ENCODE peak calls at places on chromosomes 6 and 20, in eight cellular contexts. F, Z, S, X, A, P, O and W are unnamed samples.
A peak's percentile ranks its signal among the peaks of the same experiment; 100 is the strongest.

GRCh38 chr20:57659789-57660509 is 39.7 kb upstream of the ZBP1 start:
- DNase-seq in P (no peak), O (peak; percentile 21), A (no peak), F (no peak), X (no peak), S (no peak), Z (no peak), W (no peak)

GRCh38 chr20:58461104-58461503 is 54.1 kb downstream of the APCDD1L start:
- DNase-seq in P (no peak), X (no peak), F (no peak), O (no peak), A (no peak), S (no peak), Z (no peak), W (no peak)

GRCh38 chr6:98308564-98308963 is 525.8 kb upstream of the POU3F2 start:
- DNase-seq in O (no peak), Z (peak; percentile 16), P (no peak), F (no peak), X (no peak), S (no peak), A (no peak), W (no peak)

GRCh38 chr6:3631862-3632261 is 119.7 kb downstream of the PXDC1 start:
- DNase-seq in F (no peak), P (no peak), X (no peak), A (no peak), O (no peak), Z (peak; percentile 23), S (no peak), W (no peak)

GRCh38 chr6:120785459-120786086 is 548.7 kb downstream of the TBC1D32 start:
- DNase-seq in P (no peak), S (no peak), F (no peak), O (peak; percentile 4), A (no peak), Z (no peak), X (no peak), W (no peak)

GRCh38 chr6:137001287-137001976 is 43.3 kb downstream of the IL20RA start:
- DNase-seq in O (no peak), A (no peak), P (no peak), F (no peak), S (no peak), Z (peak; percentile 83), X (no peak), W (no peak)

GRCh38 chr6:147177286-147177685 is 26.9 kb upstream of the STXBP5 start:
- DNase-seq in P (no peak), S (no peak), O (no peak), Z (peak; percentile 28), F (peak; percentile 50), X (no peak), A (no peak), W (no peak)

GRCh38 chr20:1844723-1845523 is 50.3 kb upstream of the SIRPA start:
- DNase-seq in X (no peak), P (no peak), O (no peak), F (peak; percentile 44), A (peak; percentile 52), Z (no peak), S (peak; percentile 52), W (no peak)

GRCh38 chr20:51978081-51978501 is 175.8 kb upstream of the SALL4 start:
- DNase-seq in Z (peak; percentile 72), P (no peak), O (no peak), A (peak; percentile 86), F (no peak), S (no peak), X (no peak), W (no peak)

GRCh38 chr6:107820571-107821261 is 3.4 kb downstream of the SCML4 start:
- DNase-seq in X (no peak), P (no peak), O (no peak), Z (peak; percentile 42), A (peak; percentile 36), F (peak; percentile 33), S (peak; percentile 50), W (no peak)

GRCh38 chr6:2132416-2132815 is 113.0 kb downstream of the GMDS start:
- DNase-seq in S (no peak), Z (peak; percentile 45), F (peak; percentile 20), A (no peak), O (no peak), X (no peak), P (no peak), W (no peak)

GRCh38 chr20:58078741-58079522 is 149.5 kb downstream of the ANKRD60 start:
- DNase-seq in Z (peak; percentile 17), A (no peak), P (no peak), O (no peak), S (peak; percentile 80), F (peak; percentile 49), X (no peak), W (peak; percentile 61)

GRCh38 chr20:46688151-46689081 is 828 bp downstream of the TP53RK start:
- DNase-seq in F (peak; percentile 25), P (no peak), A (peak; percentile 13), X (no peak), O (no peak), Z (peak; percentile 71), S (peak; percentile 76), W (no peak)

GRCh38 chr6:83117802-83118201 is 50.3 kb downstream of the DOP1A start:
- DNase-seq in X (no peak), O (no peak), Z (no peak), A (no peak), S (no peak), P (no peak), F (no peak), W (no peak)

GRCh38 chr6:13413906-13414555 is 73.4 kb downstream of the GFOD1 start:
- DNase-seq in F (no peak), S (peak; percentile 47), X (no peak), P (no peak), A (no peak), Z (no peak), O (no peak), W (no peak)

GRCh38 chr6:158991017-158991723 is 8.8 kb downstream of the RSPH3 start:
- DNase-seq in S (no peak), X (no peak), P (no peak), O (no peak), F (no peak), A (no peak), Z (peak; percentile 73), W (no peak)

GRCh38 chr6:114430534-114431124 is 87.8 kb upstream of the HS3ST5 start:
- DNase-seq in S (no peak), P (no peak), X (no peak), F (no peak), Z (no peak), A (no peak), O (no peak), W (no peak)

GRCh38 chr20:4289875-4290274 is 274.5 kb upstream of the RNF24 start:
- DNase-seq in S (no peak), A (peak; percentile 26), O (no peak), Z (no peak), F (no peak), P (no peak), X (no peak), W (no peak)

GRCh38 chr20:63087236-63087871 is 80.6 kb upstream of the BHLHE23 start:
- DNase-seq in S (no peak), F (no peak), A (no peak), Z (no peak), X (no peak), O (no peak), P (no peak), W (no peak)

GRCh38 chr20:50575869-50576720 is 65.9 kb downstream of the PTPN1 start:
- DNase-seq in S (peak; percentile 79), X (no peak), F (peak; percentile 61), P (no peak), O (peak; percentile 74), A (peak; percentile 72), Z (peak; percentile 60), W (peak; percentile 70)